ENCODE peak calls at places on chromosomes 6 and 20, in ten cellular contexts. A is spleen; E is cardiac muscle cell; Z is tibial nerve; L is pancreas; P is CD8-positive, alpha-beta T cell; B is left ventricle myocardium inferior; M is upper lobe of right lung; S is H9; N is transverse colon. D is an unnamed sample.

GRCh38 chr6:151067684-151068596 is 171.8 kb upstream of the AKAP12 start:
- DNase-seq in A (no peak), E (peak; percentile 90), Z (peak; percentile 81), L (peak; percentile 47), P (no peak), B (peak; percentile 69), M (no peak), S (no peak), N (peak; percentile 40), D (no peak)

GRCh38 chr6:73854998-73855718 is 159.2 kb downstream of the CD109 start:
- DNase-seq in A (no peak), E (peak; percentile 86), Z (no peak), L (no peak), P (no peak), B (no peak), M (no peak), S (no peak), N (no peak), D (no peak)

GRCh38 chr6:56684342-56685101 is 41.8 kb upstream of the DST start:
- DNase-seq in A (no peak), E (no peak), Z (no peak), L (no peak), P (no peak), B (no peak), M (no peak), S (no peak), N (no peak), D (no peak)

GRCh38 chr6:51077967-51078518 is 259.4 kb downstream of the TFAP2B start:
- DNase-seq in A (no peak), E (no peak), Z (no peak), L (no peak), P (no peak), B (no peak), M (no peak), S (peak; percentile 40), N (no peak), D (peak; percentile 86)

GRCh38 chr6:4313044-4313686 is 177.8 kb upstream of the ECI2 start:
- DNase-seq in A (no peak), E (peak; percentile 97), Z (no peak), L (peak; percentile 23), P (no peak), B (peak; percentile 29), M (no peak), S (peak; percentile 43), N (peak; percentile 70), D (peak; percentile 62)

GRCh38 chr6:142551145-142551811 is 249.5 kb downstream of the ADGRG6 start:
- DNase-seq in A (no peak), E (no peak), Z (no peak), L (no peak), P (peak; percentile 70), B (no peak), M (peak; percentile 55), S (peak; percentile 40), N (no peak), D (peak; percentile 61)

GRCh38 chr6:137044366-137045220 is at the start of gene IL20RA:
- DNase-seq in A (peak; percentile 80), E (peak; percentile 15), Z (no peak), L (peak; percentile 71), P (no peak), B (peak; percentile 20), M (peak; percentile 86), S (peak; percentile 48), N (peak; percentile 35), D (peak; percentile 81)

GRCh38 chr6:83509416-83509815 is 2.9 kb upstream of the PRSS35 start:
- DNase-seq in A (no peak), E (no peak), Z (no peak), L (no peak), P (no peak), B (no peak), M (no peak), S (no peak), N (no peak), D (no peak)

GRCh38 chr6:142187209-142187608 is 40.1 kb downstream of the VTA1 start:
- DNase-seq in A (peak; percentile 67), E (peak; percentile 67), Z (no peak), L (no peak), P (no peak), B (peak; percentile 52), M (no peak), S (no peak), N (no peak), D (no peak)

GRCh38 chr20:38141154-38141888 is 23.7 kb downstream of the TGM2 start:
- DNase-seq in A (peak; percentile 70), E (no peak), Z (no peak), L (no peak), P (no peak), B (no peak), M (peak; percentile 63), S (no peak), N (no peak), D (no peak)

GRCh38 chr6:45472383-45472782 is 94.6 kb upstream of the SUPT3H start:
- DNase-seq in A (no peak), E (peak; percentile 81), Z (peak; percentile 22), L (no peak), P (no peak), B (no peak), M (no peak), S (no peak), N (no peak), D (no peak)

GRCh38 chr20:10113746-10114145 is 79.0 kb downstream of the ANKEF1 start:
- DNase-seq in A (no peak), E (no peak), Z (no peak), L (no peak), P (no peak), B (no peak), M (no peak), S (no peak), N (no peak), D (no peak)

DNA sequence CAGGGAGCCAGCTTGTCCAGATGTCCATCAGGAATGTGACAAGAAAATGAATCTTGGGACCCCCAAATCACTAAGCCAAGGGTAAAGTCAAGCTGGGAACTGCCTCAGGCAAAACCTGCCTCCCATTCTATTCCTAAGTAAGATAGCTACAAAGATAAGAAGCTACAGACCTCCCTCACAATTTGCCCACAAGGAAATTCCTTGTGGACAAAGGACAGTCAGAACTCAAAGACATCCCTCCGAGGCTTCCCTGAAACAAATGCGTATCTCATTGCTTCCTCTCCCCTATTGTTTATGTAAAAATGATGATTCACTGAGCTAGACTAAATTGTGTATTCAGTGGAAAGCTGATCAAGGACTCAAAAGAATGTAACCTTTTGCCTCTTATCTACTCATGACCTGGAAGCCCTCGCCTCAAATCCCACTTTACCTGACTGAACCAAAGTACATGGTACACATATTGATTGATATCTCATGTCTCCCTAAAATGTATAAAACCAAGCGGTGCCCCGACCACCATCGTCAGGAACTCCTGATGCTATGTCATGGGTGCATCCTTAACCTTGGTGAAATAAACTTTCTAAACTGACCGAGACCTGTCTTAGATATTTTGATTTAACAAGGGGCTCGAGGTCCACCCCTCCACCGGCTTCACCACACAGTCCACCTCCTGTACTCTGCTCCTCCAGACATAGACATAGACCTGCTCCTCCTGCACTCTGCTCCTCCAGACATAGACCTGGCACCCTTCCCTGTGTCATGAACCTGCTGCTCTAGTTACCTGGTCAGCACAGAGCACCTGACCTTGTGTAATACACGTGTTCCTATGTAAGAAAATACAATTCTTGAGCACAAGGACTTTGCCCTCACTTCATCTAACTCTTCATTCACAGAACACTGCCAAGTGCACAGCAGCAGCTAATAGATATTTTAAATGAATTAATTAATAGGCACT is 81.4 kb downstream of the WDR27 start:
- DNase-seq in A (no peak), E (peak; percentile 15), Z (no peak), L (no peak), P (no peak), B (no peak), M (no peak), S (no peak), N (no peak), D (peak; percentile 71)
- H3K9me3 ChIP-seq in A (peaks cover 14% of the 10 kb centered on the region), E (no peaks in the 10 kb centered on the region), Z (no peaks in the 10 kb centered on the region), L (no peaks in the 10 kb centered on the region), P (no peaks in the 10 kb centered on the region), B (peaks cover 8% of the 10 kb centered on the region), M (no peaks in the 10 kb centered on the region), S (no peaks in the 10 kb centered on the region), N (no peaks in the 10 kb centered on the region), D (peaks cover 34% of the 10 kb centered on the region)

GRCh38 chr20:44811150-44811685 is 872 bp upstream of the RIMS4 start:
- DNase-seq in A (no peak), E (no peak), Z (no peak), L (no peak), P (no peak), B (no peak), M (no peak), S (no peak), N (no peak), D (peak; percentile 37)

GRCh38 chr20:44809380-44810060 is 826 bp downstream of the RIMS4 start:
- DNase-seq in A (no peak), E (no peak), Z (no peak), L (no peak), P (no peak), B (no peak), M (no peak), S (peak; percentile 52), N (no peak), D (peak; percentile 78)

GRCh38 chr20:44810061-44810390 is 320 bp downstream of the RIMS4 start:
- DNase-seq in A (no peak), E (no peak), Z (no peak), L (no peak), P (no peak), B (no peak), M (no peak), S (no peak), N (no peak), D (peak; percentile 63)

GRCh38 chr20:44807684-44808056 is 2.7 kb downstream of the RIMS4 start:
- DNase-seq in A (no peak), E (no peak), Z (no peak), L (no peak), P (no peak), B (no peak), M (no peak), S (no peak), N (no peak), D (no peak)

GRCh38 chr20:44810391-44811149 is at the start of gene RIMS4:
- DNase-seq in A (no peak), E (peak; percentile 11), Z (no peak), L (no peak), P (no peak), B (no peak), M (no peak), S (peak; percentile 41), N (no peak), D (peak; percentile 77)
- TF ChIP-seq CTCF in A (no peak), E (no peak), Z (no peak), L (no peak), P (no peak), B (no peak), M (no peak), S (no peak), N (no peak), D (no peak)

GRCh38 chr6:356828-357251 is 34.7 kb upstream of the IRF4 start:
- DNase-seq in A (peak; percentile 87), E (no peak), Z (no peak), L (no peak), P (no peak), B (peak; percentile 71), M (peak; percentile 65), S (no peak), N (no peak), D (no peak)
- H3K9me3 ChIP-seq in A (no peaks in the 10 kb centered on the region), E (peaks cover 5% of the 10 kb centered on the region), Z (no peaks in the 10 kb centered on the region), L (no peaks in the 10 kb centered on the region), P (no peaks in the 10 kb centered on the region), B (no peaks in the 10 kb centered on the region), M (no peaks in the 10 kb centered on the region), S (peaks cover 77% of the 10 kb centered on the region), N (no peaks in the 10 kb centered on the region), D (peaks cover 2% of the 10 kb centered on the region)

DNA sequence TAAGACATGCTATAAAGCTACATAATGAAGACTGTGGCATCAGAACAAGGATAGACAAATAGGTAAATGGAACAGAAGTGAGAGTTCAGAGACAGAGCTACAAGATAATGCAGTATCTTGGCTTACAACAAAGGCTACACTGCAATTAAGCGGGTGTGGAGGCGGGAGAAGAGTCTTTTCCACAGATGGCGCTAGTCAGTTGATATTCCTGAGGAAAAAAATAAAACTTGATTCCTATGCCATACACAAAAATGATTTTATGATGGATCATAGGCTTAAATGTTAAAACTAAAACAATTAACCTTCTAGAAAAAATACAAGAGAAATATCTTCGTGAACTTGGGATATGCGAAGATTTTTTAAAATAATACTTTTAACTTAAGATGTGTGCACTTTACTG is 31.0 kb downstream of the RIN2 start:
- DNase-seq in A (no peak), E (no peak), Z (no peak), L (no peak), P (no peak), B (no peak), M (no peak), S (no peak), N (no peak), D (no peak)
- TF ChIP-seq CTCF in A (no peak), E (no peak), Z (no peak), L (no peak), P (no peak), B (no peak), M (no peak), S (peak; percentile 52), N (no peak), D (peak; percentile 64)